ENCODE peak calls at places on chromosomes 3 and 15, in six cellular contexts. Z is H9, E is A549, U is endothelial cell of umbilical vein, V is left ventricle myocardium inferior, S is stomach. T is an unnamed sample. For H3K4me1, the result is how much of the 10 kb centered on the place peaks cover.

GRCh38 chr3:19348500-19348899 is 200.2 kb downstream of the KCNH8 start:
- DNase-seq in Z (no peak), E (no peak), U (no peak), V (no peak), S (no peak), T (no peak)

GRCh38 chr3:135871311-135871710 is 94.2 kb upstream of the PPP2R3A start:
- DNase-seq in Z (no peak), E (no peak), U (no peak), V (no peak), S (no peak), T (no peak)

GRCh38 chr3:152183473-152183872 is 85.3 kb upstream of the MBNL1 start:
- DNase-seq in Z (peak), E (no peak), U (peak), V (peak), S (peak), T (no peak)

GRCh38 chr3:28349397-28350000 is 875 bp upstream of the AZI2 start:
- DNase-seq in Z (no peak), E (peak), U (no peak), V (no peak), S (no peak), T (no peak)

GRCh38 chr3:127448161-127448561 is 142.4 kb downstream of the TPRA1 start:
- DNase-seq in Z (peak), E (no peak), U (no peak), V (no peak), S (peak), T (peak)

GRCh38 chr3:42895332-42895868 is 10.5 kb upstream of the ZNF662 start:
- DNase-seq in Z (no peak), E (no peak), U (no peak), V (no peak), S (no peak), T (no peak)

GRCh38 chr3:105827959-105828358 is 40.9 kb downstream of the CBLB start:
- DNase-seq in Z (peak), E (peak), U (peak), V (no peak), S (no peak), T (no peak)

GRCh38 chr3:24521306-24522154 is 26.9 kb upstream of the THRB start:
- DNase-seq in Z (peak), E (peak), U (peak), V (peak), S (peak), T (peak)

GRCh38 chr3:101036676-101037075 is 43.5 kb upstream of the ABI3BP start:
- DNase-seq in Z (no peak), E (no peak), U (no peak), V (no peak), S (no peak), T (no peak)

GRCh38 chr3:101037613-101038012 is 44.4 kb upstream of the ABI3BP start:
- DNase-seq in Z (no peak), E (no peak), U (no peak), V (no peak), S (no peak), T (no peak)

GRCh38 chr3:101038393-101038792 is 45.2 kb upstream of the ABI3BP start:
- DNase-seq in Z (no peak), E (no peak), U (no peak), V (no peak), S (no peak), T (no peak)

GRCh38 chr3:101039285-101039684 is 46.1 kb upstream of the ABI3BP start:
- DNase-seq in Z (no peak), E (no peak), U (no peak), V (no peak), S (no peak), T (no peak)

DNA sequence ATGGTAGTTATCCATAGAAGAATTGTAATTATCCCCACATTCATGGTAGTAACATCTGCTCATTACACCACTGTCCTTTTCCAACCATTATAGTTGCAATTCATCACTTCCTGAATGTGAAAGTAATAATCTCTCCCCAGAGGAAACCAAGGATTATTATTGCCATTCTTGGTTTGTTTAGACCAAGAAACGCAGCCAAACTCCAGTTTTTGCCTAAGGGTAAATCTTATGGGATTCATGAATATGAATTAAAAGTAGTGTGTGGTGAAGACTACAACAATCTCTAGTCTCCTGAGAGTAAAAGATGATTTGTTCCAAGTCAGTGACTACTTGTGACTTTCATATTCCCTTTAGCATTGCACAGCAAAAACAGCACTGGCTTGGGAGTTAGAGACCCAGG is 45.7 kb upstream of the ABI3BP start:
- DNase-seq in Z (no peak), E (no peak), U (no peak), V (no peak), S (no peak), T (no peak)
- TF ChIP-seq CTCF in Z (no peak), E (no peak), U (no peak), V (no peak), S (no peak), T (no peak)

GRCh38 chr3:188218571-188218970 is 64.6 kb downstream of the LPP start:
- DNase-seq in Z (no peak), E (no peak), U (no peak), V (no peak), S (no peak), T (no peak)

GRCh38 chr3:188217011-188217463 is 63.1 kb downstream of the LPP start:
- DNase-seq in Z (no peak), E (no peak), U (no peak), V (no peak), S (peak), T (no peak)

GRCh38 chr3:188220097-188220788 is 66.3 kb downstream of the LPP start:
- DNase-seq in Z (no peak), E (no peak), U (no peak), V (no peak), S (no peak), T (no peak)

GRCh38 chr3:188219147-188219546 is 65.2 kb downstream of the LPP start:
- DNase-seq in Z (no peak), E (no peak), U (no peak), V (no peak), S (no peak), T (no peak)

DNA sequence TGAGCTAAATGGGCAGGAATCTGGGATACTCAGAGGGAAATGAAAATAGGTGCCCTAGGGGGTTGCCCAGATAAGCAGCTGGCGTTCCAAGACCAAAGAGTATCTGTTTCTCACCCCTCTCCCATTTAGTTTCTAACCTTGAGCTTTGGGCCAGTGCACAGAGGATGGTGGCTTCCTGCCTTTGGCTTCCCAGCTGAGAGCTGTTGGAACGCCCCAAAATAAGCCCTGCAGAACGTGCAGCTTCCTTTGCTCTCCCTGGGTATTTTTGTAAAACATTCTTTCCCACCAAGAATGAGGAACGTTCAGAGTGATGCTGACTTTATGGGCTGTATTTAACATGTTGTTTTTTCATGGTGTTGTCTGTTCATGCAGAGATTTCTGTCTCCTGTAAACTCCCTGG is 63.7 kb downstream of the LPP start:
- DNase-seq in Z (no peak), E (no peak), U (no peak), V (no peak), S (no peak), T (no peak)
- H3K4me1 ChIP-seq in Z (under half), E (half or more), U (under half), V (half or more), S (half or more), T (under half)

GRCh38 chr15:38699633-38700230 is 135.1 kb upstream of the RASGRP1 start:
- DNase-seq in Z (peak), E (peak), U (peak), V (peak), S (peak), T (no peak)
- H3K27ac ChIP-seq in Z (no peak), E (no peak), U (no peak), V (no peak), S (no peak), T (no peak)

DNA sequence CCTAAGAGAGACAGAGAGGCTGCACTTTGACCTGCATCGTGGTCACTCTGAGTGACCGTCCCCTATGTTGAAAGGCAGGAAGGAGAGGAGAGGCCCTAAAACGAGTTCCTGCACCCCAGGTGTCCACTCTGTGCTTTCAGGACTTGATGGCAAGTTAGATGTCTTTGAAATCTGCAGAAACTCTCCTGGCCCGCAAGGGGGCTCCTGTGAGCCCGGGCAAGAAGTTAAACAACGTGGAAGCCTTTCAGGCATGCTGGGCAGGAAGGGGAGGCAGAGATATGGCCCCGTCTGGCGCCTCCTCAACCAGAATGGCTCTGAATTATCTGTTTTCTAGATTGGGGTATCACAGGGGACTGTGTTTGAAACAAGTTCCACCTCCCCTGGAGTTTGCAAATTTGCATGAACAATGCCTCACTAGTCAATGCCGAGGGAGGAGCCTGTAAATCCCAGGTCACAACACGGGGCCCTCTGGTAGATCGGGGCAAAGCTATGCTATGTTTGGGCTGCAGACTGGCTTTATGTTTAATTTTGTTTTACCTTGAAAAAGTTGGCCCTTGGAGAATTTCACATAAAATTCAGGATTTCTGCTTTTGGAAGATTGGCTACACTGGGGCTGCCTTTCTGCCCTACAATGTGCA is 9.8 kb downstream of the CTXND1 start:
- DNase-seq in Z (peak), E (peak), U (peak), V (no peak), S (no peak), T (no peak)
- TF ChIP-seq CTCF in Z (peak), E (peak), U (peak), V (peak), S (no peak), T (peak)

DNA sequence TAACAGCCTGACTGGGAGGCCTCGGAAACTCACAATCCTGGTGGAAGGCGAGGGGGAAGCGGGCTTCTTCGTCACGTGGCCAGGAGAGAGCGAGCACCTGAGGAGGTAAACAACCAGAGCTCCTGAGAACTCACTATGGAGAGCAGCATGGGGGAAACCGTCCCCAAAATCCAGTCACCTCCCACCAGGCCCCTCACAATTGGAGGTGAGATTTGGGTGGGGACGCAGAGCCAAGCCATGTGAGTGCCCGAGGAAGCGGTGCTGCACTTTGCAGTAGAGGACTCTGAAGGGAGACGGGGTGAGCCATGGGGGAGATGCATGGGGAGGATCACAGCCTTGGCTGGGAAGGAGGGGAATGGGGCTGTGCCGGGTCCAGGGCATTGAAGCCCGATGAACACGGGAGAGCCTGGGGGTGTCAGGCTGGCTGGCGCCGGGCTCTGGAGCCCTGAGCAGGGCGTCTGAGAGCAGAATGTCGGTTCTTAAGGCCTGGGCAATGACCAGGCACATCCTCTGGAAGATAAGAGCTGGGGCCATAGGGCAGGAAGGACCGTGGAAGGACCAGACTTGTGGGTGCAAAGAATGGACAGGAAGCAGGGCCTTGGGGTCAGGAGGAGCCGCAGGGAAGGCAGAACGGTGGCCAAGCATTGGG is 117.7 kb downstream of the GABRG3 start:
- DNase-seq in Z (no peak), E (no peak), U (no peak), V (no peak), S (no peak), T (no peak)
- H3K4me1 ChIP-seq in Z (under half), E (under half), U (under half), V (under half), S (under half), T (under half)

GRCh38 chr15:88218557-88219214 is 37.9 kb downstream of the NTRK3 start:
- DNase-seq in Z (no peak), E (no peak), U (no peak), V (no peak), S (no peak), T (no peak)

GRCh38 chr15:88220443-88221186 is 35.9 kb downstream of the NTRK3 start:
- DNase-seq in Z (no peak), E (no peak), U (no peak), V (no peak), S (no peak), T (no peak)

GRCh38 chr15:88219623-88220022 is 36.9 kb downstream of the NTRK3 start:
- DNase-seq in Z (no peak), E (no peak), U (no peak), V (no peak), S (no peak), T (no peak)

GRCh38 chr15:88215249-88215648 is 41.3 kb downstream of the NTRK3 start:
- DNase-seq in Z (no peak), E (no peak), U (no peak), V (no peak), S (no peak), T (no peak)
- H3K27ac ChIP-seq in Z (no peak), E (no peak), U (no peak), V (no peak), S (no peak), T (no peak)

T was measured in spleen.